ENCODE peak calls at places on chromosomes 13 and 19, in five cellular contexts. One of them, this sample, is unnamed. For H3K4me1 and H3K9me3, the result is how much of the 10 kb centered on the place peaks cover.

GRCh38 chr19:5480427-5480836 is 25.2 kb downstream of the ZNRF4 start:
- DNase-seq in H1: peak
- DNase-seq in cardiac muscle cell: peak
- DNase-seq in tibial nerve: no peak
- DNase-seq in thoracic aorta: no peak
- DNase-seq in this sample: peak

GRCh38 chr19:38434549-38435051 is 1.1 kb downstream of the RYR1 start:
- DNase-seq in H1: peak
- DNase-seq in cardiac muscle cell: peak
- DNase-seq in tibial nerve: no peak
- DNase-seq in thoracic aorta: no peak
- DNase-seq in this sample: no peak

GRCh38 chr13:98821372-98822237 is 69.1 kb upstream of the SLC15A1 start:
- DNase-seq in H1: no peak
- DNase-seq in cardiac muscle cell: peak
- DNase-seq in tibial nerve: no peak
- DNase-seq in thoracic aorta: no peak
- DNase-seq in this sample: peak

GRCh38 chr19:34353546-34353945 is 11.4 kb upstream of the GPI start:
- DNase-seq in H1: no peak
- DNase-seq in cardiac muscle cell: no peak
- DNase-seq in tibial nerve: no peak
- DNase-seq in thoracic aorta: no peak
- DNase-seq in this sample: peak

GRCh38 chr13:108349269-108349668 is 79.8 kb downstream of the TNFSF13B start:
- DNase-seq in H1: no peak
- DNase-seq in cardiac muscle cell: no peak
- DNase-seq in tibial nerve: no peak
- DNase-seq in thoracic aorta: no peak
- DNase-seq in this sample: no peak

GRCh38 chr13:112812306-112813034 is 122.6 kb downstream of the ATP11A start:
- DNase-seq in H1: no peak
- DNase-seq in cardiac muscle cell: no peak
- DNase-seq in tibial nerve: no peak
- DNase-seq in thoracic aorta: no peak
- DNase-seq in this sample: no peak

GRCh38 chr13:106302843-106303242 is 232.6 kb downstream of the EFNB2 start:
- DNase-seq in H1: no peak
- DNase-seq in cardiac muscle cell: no peak
- DNase-seq in tibial nerve: no peak
- DNase-seq in thoracic aorta: no peak
- DNase-seq in this sample: no peak

GRCh38 chr13:30364133-30364532 is 56.8 kb upstream of the KATNAL1 start:
- DNase-seq in H1: no peak
- DNase-seq in cardiac muscle cell: no peak
- DNase-seq in tibial nerve: no peak
- DNase-seq in thoracic aorta: no peak
- DNase-seq in this sample: no peak

GRCh38 chr13:48400820-48401219 is 12.1 kb downstream of the LPAR6 start:
- DNase-seq in H1: no peak
- DNase-seq in cardiac muscle cell: no peak
- DNase-seq in tibial nerve: no peak
- DNase-seq in thoracic aorta: no peak
- DNase-seq in this sample: peak

GRCh38 chr19:10390652-10391286 is 10.4 kb upstream of the TYK2 start:
- DNase-seq in H1: peak
- DNase-seq in cardiac muscle cell: peak
- DNase-seq in tibial nerve: peak
- DNase-seq in thoracic aorta: no peak
- DNase-seq in this sample: peak

GRCh38 chr13:100394005-100394695 is 194.4 kb downstream of the GGACT start:
- DNase-seq in H1: no peak
- DNase-seq in cardiac muscle cell: no peak
- DNase-seq in tibial nerve: no peak
- DNase-seq in thoracic aorta: no peak
- DNase-seq in this sample: no peak

GRCh38 chr19:54017266-54017665 is 25.8 kb downstream of the CACNG6 start:
- DNase-seq in H1: no peak
- DNase-seq in cardiac muscle cell: no peak
- DNase-seq in tibial nerve: no peak
- DNase-seq in thoracic aorta: no peak
- DNase-seq in this sample: peak

GRCh38 chr13:93714171-93714570 is 487.6 kb downstream of the GPC6 start:
- DNase-seq in H1: no peak
- DNase-seq in cardiac muscle cell: no peak
- DNase-seq in tibial nerve: no peak
- DNase-seq in thoracic aorta: no peak
- DNase-seq in this sample: no peak

GRCh38 chr19:37906868-37907734 is at the start of gene SIPA1L3:
- DNase-seq in H1: peak
- DNase-seq in cardiac muscle cell: peak
- DNase-seq in tibial nerve: peak
- DNase-seq in thoracic aorta: peak
- DNase-seq in this sample: peak

GRCh38 chr19:53541971-53542370 is 4.0 kb downstream of the ZNF331 start:
- DNase-seq in H1: no peak
- DNase-seq in cardiac muscle cell: no peak
- DNase-seq in tibial nerve: no peak
- DNase-seq in thoracic aorta: no peak
- DNase-seq in this sample: no peak

GRCh38 chr13:85588359-85588758 is 210.9 kb downstream of the SLITRK6 start:
- DNase-seq in H1: no peak
- DNase-seq in cardiac muscle cell: no peak
- DNase-seq in tibial nerve: no peak
- DNase-seq in thoracic aorta: no peak
- DNase-seq in this sample: no peak

DNA sequence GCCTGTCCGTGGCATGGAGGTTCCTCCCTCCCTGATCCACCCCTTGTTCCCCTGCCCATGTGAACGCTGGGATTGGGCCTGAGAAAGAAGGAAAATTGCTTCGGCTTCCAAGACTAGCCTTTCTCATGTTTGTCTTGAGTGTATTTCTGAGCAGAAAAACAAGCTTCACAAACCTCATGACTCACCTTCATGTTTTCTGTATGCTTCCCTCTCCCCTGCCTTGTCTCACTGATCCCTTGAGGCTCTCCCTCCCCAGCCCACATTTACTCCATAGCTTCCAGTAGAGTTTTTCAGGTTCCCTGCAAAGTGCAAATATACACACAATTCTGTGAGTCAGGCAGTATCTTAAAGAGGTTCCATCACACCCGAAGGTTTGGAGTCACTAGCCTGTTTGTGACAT is 572.4 kb downstream of the UQCRFS1 start:
- DNase-seq in H1: no peak
- DNase-seq in cardiac muscle cell: no peak
- DNase-seq in tibial nerve: no peak
- DNase-seq in thoracic aorta: no peak
- DNase-seq in this sample: no peak
- H3K4me1 ChIP-seq in H1: under half
- H3K4me1 ChIP-seq in cardiac muscle cell: under half
- H3K4me1 ChIP-seq in tibial nerve: under half
- H3K4me1 ChIP-seq in thoracic aorta: under half
- H3K4me1 ChIP-seq in this sample: under half

GRCh38 chr19:32674959-32675719 is at the start of gene ANKRD27:
- DNase-seq in H1: peak
- DNase-seq in cardiac muscle cell: peak
- DNase-seq in tibial nerve: peak
- DNase-seq in thoracic aorta: peak
- DNase-seq in this sample: peak
- H3K9me3 ChIP-seq in H1: under half
- H3K9me3 ChIP-seq in cardiac muscle cell: under half
- H3K9me3 ChIP-seq in tibial nerve: under half
- H3K9me3 ChIP-seq in thoracic aorta: under half
- H3K9me3 ChIP-seq in this sample: under half

DNA sequence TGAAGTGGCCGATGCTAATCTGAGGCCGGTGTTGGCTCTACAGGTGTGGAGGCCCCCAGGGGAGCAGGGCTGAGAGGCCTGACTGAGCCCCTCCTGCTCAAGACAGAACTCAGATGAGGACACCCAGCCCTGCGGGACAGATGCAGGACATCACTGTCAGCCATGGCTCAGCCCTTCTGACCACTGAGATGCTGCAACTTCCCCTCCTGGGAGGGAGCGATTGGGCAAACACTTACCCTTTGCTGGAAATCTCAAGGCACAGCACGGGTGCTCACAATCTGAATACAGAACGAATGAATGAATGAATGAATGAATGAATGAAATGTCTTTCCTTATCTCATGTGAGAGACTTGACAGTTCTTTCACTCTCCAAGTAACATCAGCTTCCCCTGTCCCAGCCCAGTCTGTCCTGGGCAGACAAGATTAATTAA is 3.5 kb upstream of the SIGLEC7 start:
- DNase-seq in H1: no peak
- DNase-seq in cardiac muscle cell: no peak
- DNase-seq in tibial nerve: no peak
- DNase-seq in thoracic aorta: no peak
- DNase-seq in this sample: no peak
- H3K27ac ChIP-seq in H1: no peak
- H3K27ac ChIP-seq in cardiac muscle cell: no peak
- H3K27ac ChIP-seq in tibial nerve: no peak
- H3K27ac ChIP-seq in thoracic aorta: peak
- H3K27ac ChIP-seq in this sample: no peak

DNA sequence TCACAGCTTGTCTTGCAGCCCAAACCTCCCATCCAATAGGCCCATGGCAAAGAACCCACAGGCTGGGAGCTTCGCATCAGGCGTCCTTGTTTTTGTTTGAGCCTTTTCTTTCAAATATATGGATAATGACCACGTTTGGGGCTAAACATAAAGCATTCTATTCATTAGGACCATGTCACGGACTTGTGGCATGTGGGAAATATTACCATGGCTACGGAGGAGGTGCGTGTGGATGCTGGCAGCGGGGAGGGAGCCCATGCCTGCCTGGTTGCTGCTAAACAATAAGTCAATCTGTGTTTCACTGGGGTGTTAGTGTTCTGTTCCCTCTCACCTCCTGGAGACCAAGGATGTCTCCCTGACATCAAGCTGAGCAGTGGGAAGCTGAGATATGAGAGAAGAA is 121.2 kb downstream of the IRS2 start:
- DNase-seq in H1: no peak
- DNase-seq in cardiac muscle cell: no peak
- DNase-seq in tibial nerve: no peak
- DNase-seq in thoracic aorta: no peak
- DNase-seq in this sample: no peak
- H3K4me1 ChIP-seq in H1: under half
- H3K4me1 ChIP-seq in cardiac muscle cell: under half
- H3K4me1 ChIP-seq in tibial nerve: under half
- H3K4me1 ChIP-seq in thoracic aorta: under half
- H3K4me1 ChIP-seq in this sample: under half

GRCh38 chr19:56612737-56613136 is 17.6 kb downstream of the ZNF71 start:
- DNase-seq in H1: no peak
- DNase-seq in cardiac muscle cell: no peak
- DNase-seq in tibial nerve: no peak
- DNase-seq in thoracic aorta: no peak
- DNase-seq in this sample: no peak

GRCh38 chr19:56622374-56622773 is 20.6 kb upstream of the SMIM17 start:
- DNase-seq in H1: no peak
- DNase-seq in cardiac muscle cell: no peak
- DNase-seq in tibial nerve: no peak
- DNase-seq in thoracic aorta: no peak
- DNase-seq in this sample: no peak

GRCh38 chr19:56619131-56619530 is 23.8 kb upstream of the SMIM17 start:
- DNase-seq in H1: no peak
- DNase-seq in cardiac muscle cell: no peak
- DNase-seq in tibial nerve: no peak
- DNase-seq in thoracic aorta: no peak
- DNase-seq in this sample: no peak

GRCh38 chr19:56613639-56614038 is 18.5 kb downstream of the ZNF71 start:
- DNase-seq in H1: no peak
- DNase-seq in cardiac muscle cell: no peak
- DNase-seq in tibial nerve: no peak
- DNase-seq in thoracic aorta: no peak
- DNase-seq in this sample: no peak

GRCh38 chr19:56617531-56617930 is 22.4 kb downstream of the ZNF71 start:
- DNase-seq in H1: no peak
- DNase-seq in cardiac muscle cell: no peak
- DNase-seq in tibial nerve: no peak
- DNase-seq in thoracic aorta: no peak
- DNase-seq in this sample: no peak
- H3K9me3 ChIP-seq in H1: under half
- H3K9me3 ChIP-seq in cardiac muscle cell: under half
- H3K9me3 ChIP-seq in tibial nerve: under half
- H3K9me3 ChIP-seq in thoracic aorta: half or more
- H3K9me3 ChIP-seq in this sample: under half

GRCh38 chr13:81596224-81596753 is 1255.4 kb upstream of the SPRY2 start:
- DNase-seq in H1: no peak
- DNase-seq in cardiac muscle cell: no peak
- DNase-seq in tibial nerve: no peak
- DNase-seq in thoracic aorta: no peak
- DNase-seq in this sample: no peak

GRCh38 chr13:81597101-81597500 is 1256.2 kb upstream of the SPRY2 start:
- DNase-seq in H1: no peak
- DNase-seq in cardiac muscle cell: no peak
- DNase-seq in tibial nerve: no peak
- DNase-seq in thoracic aorta: no peak
- DNase-seq in this sample: no peak

GRCh38 chr13:81606074-81606473 is 1265.1 kb upstream of the SPRY2 start:
- DNase-seq in H1: no peak
- DNase-seq in cardiac muscle cell: no peak
- DNase-seq in tibial nerve: no peak
- DNase-seq in thoracic aorta: no peak
- DNase-seq in this sample: no peak

DNA sequence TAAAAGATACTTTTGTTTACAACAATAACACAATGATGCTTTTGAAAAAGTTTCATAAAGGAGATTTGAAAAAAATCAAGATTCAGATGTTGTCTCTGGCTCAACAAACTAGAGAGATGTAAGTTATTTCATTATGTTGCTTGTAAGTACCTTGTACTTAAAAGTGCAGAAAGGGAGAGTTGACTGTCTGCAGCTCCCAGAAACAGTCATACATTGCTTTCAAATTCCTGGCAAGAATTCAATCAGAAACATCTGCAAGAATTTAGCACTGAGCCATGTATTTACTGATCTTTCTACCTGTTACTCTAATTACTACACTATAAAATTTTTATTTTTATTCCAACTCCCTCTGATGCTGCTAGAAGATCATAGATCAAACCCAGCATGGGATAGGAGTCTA is 1261.3 kb upstream of the SPRY2 start:
- DNase-seq in H1: no peak
- DNase-seq in cardiac muscle cell: no peak
- DNase-seq in tibial nerve: no peak
- DNase-seq in thoracic aorta: no peak
- DNase-seq in this sample: no peak
- H3K27ac ChIP-seq in H1: no peak
- H3K27ac ChIP-seq in cardiac muscle cell: no peak
- H3K27ac ChIP-seq in tibial nerve: no peak
- H3K27ac ChIP-seq in thoracic aorta: no peak
- H3K27ac ChIP-seq in this sample: no peak

GRCh38 chr19:31332096-31332495 is 17.1 kb downstream of the TSHZ3 start:
- DNase-seq in H1: no peak
- DNase-seq in cardiac muscle cell: no peak
- DNase-seq in tibial nerve: no peak
- DNase-seq in thoracic aorta: no peak
- DNase-seq in this sample: no peak

GRCh38 chr19:31334849-31335624 is 14.2 kb downstream of the TSHZ3 start:
- DNase-seq in H1: no peak
- DNase-seq in cardiac muscle cell: no peak
- DNase-seq in tibial nerve: no peak
- DNase-seq in thoracic aorta: no peak
- DNase-seq in this sample: no peak

GRCh38 chr19:31331536-31331935 is 17.7 kb downstream of the TSHZ3 start:
- DNase-seq in H1: no peak
- DNase-seq in cardiac muscle cell: no peak
- DNase-seq in tibial nerve: no peak
- DNase-seq in thoracic aorta: no peak
- DNase-seq in this sample: no peak

GRCh38 chr19:31335716-31336115 is 13.5 kb downstream of the TSHZ3 start:
- DNase-seq in H1: no peak
- DNase-seq in cardiac muscle cell: no peak
- DNase-seq in tibial nerve: no peak
- DNase-seq in thoracic aorta: no peak
- DNase-seq in this sample: no peak

GRCh38 chr19:31334101-31334848 is 15.0 kb downstream of the TSHZ3 start:
- DNase-seq in H1: no peak
- DNase-seq in cardiac muscle cell: no peak
- DNase-seq in tibial nerve: no peak
- DNase-seq in thoracic aorta: no peak
- DNase-seq in this sample: no peak
- H3K4me1 ChIP-seq in H1: under half
- H3K4me1 ChIP-seq in cardiac muscle cell: under half
- H3K4me1 ChIP-seq in tibial nerve: under half
- H3K4me1 ChIP-seq in thoracic aorta: under half
- H3K4me1 ChIP-seq in this sample: under half